ENCODE peak calls at places on chromosomes 11 and 22, in eight cellular contexts. U, F, A, H, E, T, R and P are unnamed samples.
A peak's percentile ranks its signal among the peaks of the same experiment; 100 is the strongest.

GRCh38 chr11:72840780-72841179 is 26.6 kb downstream of the ATG16L2 start:
- DNase-seq in U (no peak), T (no peak), A (no peak), H (no peak), R (no peak), F (peak; percentile 72), E (no peak), P (no peak)

GRCh38 chr11:6623391-6624363 is 4.5 kb upstream of the TPP1 start:
- DNase-seq in E (no peak), H (no peak), F (no peak), R (no peak), U (no peak), T (no peak), A (no peak), P (no peak)

GRCh38 chr22:17777005-17777716 is 2.9 kb upstream of the BID start:
- DNase-seq in A (peak; percentile 55), R (no peak), T (no peak), E (no peak), H (no peak), U (no peak), F (no peak), P (no peak)

GRCh38 chr11:69721745-69722144 is 17.9 kb upstream of the FGF19 start:
- DNase-seq in U (no peak), H (no peak), F (peak; percentile 31), E (no peak), A (peak; percentile 79), T (no peak), R (no peak), P (no peak)

GRCh38 chr22:24049978-24050377 is 38.9 kb downstream of the CABIN1 start:
- DNase-seq in E (no peak), A (no peak), F (no peak), T (no peak), R (no peak), U (no peak), H (no peak), P (no peak)

GRCh38 chr11:124612045-124612444 is 817 bp downstream of the PANX3 start:
- DNase-seq in R (no peak), F (no peak), E (no peak), U (no peak), A (peak; percentile 12), T (no peak), H (no peak), P (no peak)

GRCh38 chr22:47190276-47190956 is 428.0 kb downstream of the TBC1D22A start:
- DNase-seq in H (no peak), T (no peak), U (no peak), E (peak; percentile 22), F (no peak), A (no peak), R (peak; percentile 60), P (peak; percentile 23)

GRCh38 chr11:113698515-113698914 is 7.6 kb downstream of the TMPRSS5 start:
- DNase-seq in H (no peak), U (no peak), A (no peak), T (no peak), R (no peak), F (no peak), E (no peak), P (no peak)

GRCh38 chr11:112968988-112969714 is 7.9 kb downstream of the NCAM1 start:
- DNase-seq in T (no peak), F (peak; percentile 83), R (no peak), E (no peak), H (no peak), A (peak; percentile 39), U (no peak), P (no peak)

GRCh38 chr11:66782726-66783125 is 53.7 kb upstream of the SPTBN2 start:
- DNase-seq in A (no peak), H (no peak), U (no peak), F (no peak), E (no peak), T (no peak), R (no peak), P (no peak)

GRCh38 chr22:46278656-46279645 is 11.1 kb downstream of the TTC38 start:
- DNase-seq in U (no peak), R (no peak), T (no peak), F (no peak), A (no peak), H (no peak), E (no peak), P (no peak)

GRCh38 chr11:2760196-2760871 is 60.5 kb upstream of the KCNQ1OT1 start:
- DNase-seq in E (peak; percentile 32), F (no peak), T (peak; percentile 52), R (peak; percentile 65), H (no peak), U (no peak), A (no peak), P (peak; percentile 14)

GRCh38 chr11:13215157-13215556 is 62.4 kb upstream of the BMAL1 start:
- DNase-seq in F (peak; percentile 78), T (no peak), E (no peak), U (no peak), A (no peak), R (no peak), H (peak; percentile 31), P (no peak)

GRCh38 chr11:61797263-61797944 is 4.7 kb downstream of the FEN1 start:
- DNase-seq in E (no peak), R (no peak), U (peak; percentile 72), A (peak; percentile 80), F (peak; percentile 90), T (peak; percentile 73), H (peak; percentile 73), P (peak; percentile 69)